ENCODE peak calls at places on chromosomes 3 and 15, in four cellular contexts. G, K, X and F are unnamed samples.

GRCh38 chr3:134216206-134216764 is 34.4 kb downstream of the RYK start:
- DNase-seq in G (peak), K (no peak), X (no peak), F (no peak)

GRCh38 chr3:56744016-56744415 is 57.7 kb downstream of the ARHGEF3 start:
- DNase-seq in G (no peak), K (no peak), X (no peak), F (no peak)

GRCh38 chr15:50685191-50685975 is 1.2 kb downstream of the TRPM7 start:
- DNase-seq in G (no peak), K (peak), X (no peak), F (no peak)

GRCh38 chr3:183812746-183813445 is 12.5 kb downstream of the MAP6D1 start:
- DNase-seq in G (no peak), K (no peak), X (no peak), F (no peak)

GRCh38 chr3:10845240-10845761 is 29.3 kb downstream of the SLC6A11 start:
- DNase-seq in G (no peak), K (no peak), X (no peak), F (no peak)

GRCh38 chr3:170643831-170644230 is 58.0 kb upstream of the SLC7A14 start:
- DNase-seq in G (no peak), K (no peak), X (no peak), F (no peak)

GRCh38 chr3:113746955-113747718 is at the start of gene ATP6V1A:
- DNase-seq in G (peak), K (peak), X (no peak), F (no peak)

GRCh38 chr15:43516801-43517353 is 531 bp upstream of the MAP1A start:
- DNase-seq in G (no peak), K (peak), X (peak), F (no peak)

GRCh38 chr3:184262166-184262926 is 993 bp upstream of the CAMK2N2 start:
- DNase-seq in G (no peak), K (no peak), X (no peak), F (no peak)

GRCh38 chr3:31790516-31791148 is 190.4 kb downstream of the OSBPL10 start:
- DNase-seq in G (no peak), K (no peak), X (no peak), F (no peak)

GRCh38 chr3:66473637-66474036 is 27.2 kb downstream of the LRIG1 start:
- DNase-seq in G (no peak), K (peak), X (peak), F (peak)
- H3K4me3 ChIP-seq in G (peak), K (no peak), X (no peak), F (no peak)

GRCh38 chr3:129628169-129628522 is 21.7 kb upstream of the PLXND1 start:
- DNase-seq in G (no peak), K (no peak), X (peak), F (no peak)
- TF ChIP-seq CTCF in G (no peak), K (no peak), X (no peak), F (no peak)

GRCh38 chr15:60591491-60592385 is 112.8 kb upstream of the ICE2 start:
- DNase-seq in G (peak), K (peak), X (no peak), F (no peak)
- H3K4me3 ChIP-seq in G (peak), K (peak), X (peak), F (peak)

GRCh38 chr3:138479355-138479964 is 45.0 kb downstream of the ESYT3 start:
- DNase-seq in G (no peak), K (peak), X (peak), F (no peak)
- TF ChIP-seq CTCF in G (peak), K (peak), X (peak), F (peak)

DNA sequence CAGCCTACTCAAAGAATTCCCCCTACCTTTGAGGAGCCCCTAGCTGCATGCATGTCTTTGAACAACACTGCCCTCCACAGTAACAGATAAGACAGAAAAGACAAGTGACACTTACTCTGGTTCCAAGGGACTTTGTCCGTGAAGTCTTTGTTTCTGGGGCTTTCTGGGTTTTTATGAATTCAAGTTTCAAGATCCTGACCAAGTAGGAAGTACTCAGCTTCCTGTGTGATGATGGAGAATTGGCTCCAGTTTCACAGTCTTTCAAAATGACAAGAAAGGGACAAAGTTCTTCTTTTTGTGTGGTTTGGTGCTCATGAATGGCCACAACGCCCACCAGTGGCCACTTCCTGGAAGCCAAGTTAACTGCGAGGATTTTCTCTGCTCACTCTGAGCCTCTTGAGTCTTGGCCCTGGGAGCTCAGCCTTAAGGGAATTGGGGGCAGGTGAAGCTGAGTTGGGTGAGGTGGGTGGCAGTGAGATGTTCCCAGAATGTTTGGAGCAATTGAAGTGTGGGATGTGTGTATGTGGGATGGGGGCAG is at the start of gene CCR1:
- DNase-seq in G (peak), K (peak), X (peak), F (no peak)
- H3K4me3 ChIP-seq in G (peak), K (no peak), X (no peak), F (no peak)

GRCh38 chr15:75720787-75721461 is 8.3 kb upstream of the CSPG4 start:
- DNase-seq in G (peak), K (peak), X (peak), F (no peak)
- TF ChIP-seq CTCF in G (peak), K (no peak), X (no peak), F (no peak)

DNA sequence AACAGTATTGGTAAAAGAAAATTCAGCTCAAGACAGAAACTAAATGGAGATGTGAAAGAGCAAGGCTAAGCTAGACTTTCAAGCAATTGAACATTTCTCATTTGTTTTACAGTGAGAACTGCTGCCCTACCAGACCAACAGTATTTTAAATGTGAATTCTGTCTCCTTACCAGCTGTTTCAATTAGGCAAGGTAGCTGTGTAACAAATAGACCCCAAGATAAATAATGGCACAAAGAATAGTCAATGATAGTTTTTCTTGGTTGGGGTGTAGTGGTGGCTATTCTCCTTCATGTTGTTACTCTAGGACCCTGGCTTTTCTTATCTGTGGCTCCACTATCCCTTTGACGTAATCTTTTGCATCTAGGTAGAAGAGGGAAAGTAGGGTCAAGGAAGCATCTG is 30.4 kb upstream of the THRB start:
- DNase-seq in G (no peak), K (no peak), X (no peak), F (no peak)
- H3K4me3 ChIP-seq in G (no peak), K (no peak), X (no peak), F (no peak)

DNA sequence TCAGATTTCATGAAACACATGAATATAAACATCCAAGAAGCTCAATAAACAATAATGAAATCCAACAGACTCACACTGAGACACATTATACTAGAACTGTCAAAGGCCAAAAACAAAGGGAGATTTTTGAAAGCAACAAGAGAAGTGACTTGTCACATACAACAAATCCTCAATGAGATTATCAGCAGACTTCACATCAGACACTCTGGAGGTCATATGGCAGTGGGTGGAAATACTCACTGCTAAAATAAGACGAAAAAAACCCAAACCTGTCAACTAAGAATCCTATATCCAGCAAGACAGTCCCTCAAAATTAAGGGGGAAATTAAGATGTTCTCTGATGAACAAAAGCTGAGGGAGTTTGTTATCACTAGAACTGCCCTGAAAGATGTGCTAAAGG is 125.4 kb upstream of the MELTF start:
- DNase-seq in G (no peak), K (no peak), X (no peak), F (no peak)
- TF ChIP-seq CTCF in G (no peak), K (no peak), X (no peak), F (no peak)